ENCODE peak calls at places on chromosomes 5 and 9, in ten cellular contexts. Y is foreskin fibroblast; V is fibroblast of pulmonary artery; Z is upper lobe of right lung; P is stimulated activated CD8-positive, alpha-beta memory T cell treated with anti-CD3 and anti-CD28 coated beads, Interleukin-4, amount 100 ng/mL, for 24 hours; U is uterus; M is AML-193; O is pons; Q is MV-4-11; T is left kidney. G is an unnamed sample.

GRCh38 chr9:38713426-38713825 is 6.5 kb downstream of the FAM240B start:
- DNase-seq in Q (peak; percentile 71), Z (no peak), P (no peak), V (peak; percentile 99), T (no peak), M (no peak), U (no peak), Y (peak; percentile 59), O (no peak), G (no peak)

GRCh38 chr5:176625512-176625911 is 4.8 kb downstream of the SNCB start:
- DNase-seq in Y (no peak), V (no peak), Z (no peak), O (no peak), U (no peak), M (no peak), T (no peak), Q (no peak), P (no peak), G (no peak)

GRCh38 chr9:129458155-129458661 is 162.7 kb downstream of the C9orf50 start:
- DNase-seq in Y (no peak), Q (peak; percentile 62), V (no peak), P (peak; percentile 29), M (no peak), O (peak; percentile 63), Z (peak; percentile 75), U (peak; percentile 47), T (peak; percentile 77), G (no peak)

GRCh38 chr5:197892-198489 is 6.7 kb downstream of the LRRC14B start:
- DNase-seq in Q (no peak), T (no peak), O (no peak), Z (peak; percentile 40), Y (no peak), P (no peak), U (no peak), M (no peak), V (no peak), G (peak; percentile 39)

GRCh38 chr5:2196989-2197531 is 314.3 kb upstream of the IRX4 start:
- DNase-seq in P (no peak), O (no peak), T (peak; percentile 87), U (no peak), Z (no peak), Y (no peak), M (no peak), Q (no peak), V (no peak), G (no peak)

GRCh38 chr9:19445452-19445851 is 36.6 kb downstream of the ACER2 start:
- DNase-seq in Y (no peak), T (no peak), Z (no peak), U (no peak), Q (no peak), P (no peak), O (no peak), V (no peak), M (no peak), G (no peak)

GRCh38 chr5:162209005-162209605 is 141.5 kb downstream of the GABRG2 start:
- DNase-seq in Y (no peak), O (peak; percentile 74), P (no peak), Q (peak; percentile 83), U (no peak), Z (no peak), M (peak; percentile 46), T (peak; percentile 79), V (no peak), G (no peak)

GRCh38 chr5:446864-447263 is 3.9 kb downstream of the EXOC3 start:
- DNase-seq in Q (peak; percentile 68), M (peak; percentile 49), V (peak; percentile 62), T (peak; percentile 42), P (no peak), U (no peak), O (peak; percentile 62), Z (peak; percentile 35), Y (no peak), G (peak; percentile 60)

GRCh38 chr5:81428866-81429265 is 34.9 kb upstream of the ACOT12 start:
- DNase-seq in U (no peak), Q (no peak), P (no peak), V (peak; percentile 9), M (no peak), T (no peak), Z (no peak), O (no peak), Y (no peak), G (no peak)

GRCh38 chr5:35124932-35125331 is 77.2 kb upstream of the AGXT2 start:
- DNase-seq in M (no peak), V (no peak), Z (no peak), U (no peak), T (no peak), Q (no peak), P (no peak), O (no peak), Y (no peak), G (no peak)

GRCh38 chr5:115961413-115962238 is 649 bp upstream of the LVRN start:
- DNase-seq in M (no peak), O (no peak), T (peak; percentile 62), Y (peak; percentile 74), Q (no peak), P (no peak), V (no peak), Z (no peak), U (no peak), G (no peak)

GRCh38 chr5:133530270-133530669 is 82.1 kb downstream of the FSTL4 start:
- DNase-seq in Y (no peak), P (no peak), M (no peak), U (no peak), Z (no peak), V (no peak), O (no peak), Q (no peak), T (no peak), G (no peak)

GRCh38 chr5:1884638-1885475 is 2.1 kb upstream of the IRX4 start:
- DNase-seq in Z (no peak), P (no peak), T (no peak), M (no peak), Y (no peak), U (no peak), Q (no peak), O (no peak), V (no peak), G (no peak)

GRCh38 chr9:33737811-33738606 is 57.4 kb upstream of the PRSS3 start:
- DNase-seq in U (no peak), Y (peak; percentile 49), M (peak; percentile 52), T (peak; percentile 79), V (peak; percentile 77), Q (peak; percentile 54), Z (no peak), P (no peak), O (no peak), G (no peak)

GRCh38 chr5:43294226-43294625 is 19.0 kb downstream of the HMGCS1 start:
- DNase-seq in Q (no peak), M (no peak), P (no peak), Y (no peak), U (no peak), Z (no peak), V (peak; percentile 61), O (no peak), T (no peak), G (no peak)

GRCh38 chr9:35484406-35484805 is 5.5 kb upstream of the RUSC2 start:
- DNase-seq in Q (no peak), V (no peak), O (no peak), U (no peak), Y (no peak), P (no peak), T (no peak), Z (no peak), M (no peak), G (no peak)

GRCh38 chr9:89376286-89376685 is 58.0 kb downstream of the SECISBP2 start:
- DNase-seq in P (no peak), V (no peak), T (no peak), Q (no peak), O (no peak), M (no peak), Z (no peak), Y (no peak), U (no peak), G (no peak)

GRCh38 chr5:176416123-176416924 is at the start of gene CLTB:
- DNase-seq in Z (peak; percentile 96), O (peak; percentile 79), U (peak; percentile 93), V (peak; percentile 80), M (peak; percentile 79), P (peak; percentile 87), Y (peak; percentile 85), Q (peak; percentile 76), T (peak; percentile 95), G (peak; percentile 96)

GRCh38 chr9:133004091-133005072 is 25.9 kb downstream of the GFI1B start:
- DNase-seq in O (peak; percentile 9), V (no peak), T (no peak), P (no peak), Q (peak; percentile 50), Z (no peak), Y (no peak), U (no peak), M (peak; percentile 42), G (no peak)

GRCh38 chr5:170597876-170598275 is 94.1 kb downstream of the KCNIP1 start:
- DNase-seq in T (peak; percentile 68), M (no peak), V (peak; percentile 15), U (no peak), Y (no peak), Z (no peak), P (no peak), Q (no peak), O (peak; percentile 45), G (no peak)

GRCh38 chr5:14444161-14444560 is 137.4 kb upstream of the OTULINL start:
- DNase-seq in V (peak; percentile 22), T (peak; percentile 29), P (no peak), Y (no peak), M (no peak), Q (no peak), U (no peak), Z (no peak), O (peak; percentile 68), G (no peak)

GRCh38 chr5:155466851-155467250 is 453.3 kb downstream of the KIF4B start:
- DNase-seq in Q (no peak), O (no peak), M (no peak), P (no peak), T (no peak), V (no peak), U (no peak), Y (no peak), Z (no peak), G (no peak)

GRCh38 chr9:134623408-134624066 is 18.1 kb upstream of the COL5A1 start:
- DNase-seq in P (no peak), O (no peak), U (peak; percentile 11), M (no peak), V (no peak), Z (peak; percentile 57), Y (no peak), Q (no peak), T (no peak), G (peak; percentile 79)

GRCh38 chr9:93456022-93456421 is 2.6 kb upstream of the FAM120AOS start:
- DNase-seq in Z (no peak), V (no peak), P (no peak), U (no peak), Y (no peak), T (no peak), O (no peak), Q (no peak), M (no peak), G (no peak)

GRCh38 chr5:73188764-73189521 is 15.9 kb downstream of the TMEM174 start:
- DNase-seq in Z (no peak), O (no peak), P (no peak), U (no peak), M (no peak), T (peak; percentile 36), Y (no peak), Q (no peak), V (no peak), G (no peak)

GRCh38 chr5:130002876-130003275 is 98.6 kb downstream of the CHSY3 start:
- DNase-seq in O (no peak), T (no peak), V (no peak), M (no peak), U (no peak), Y (no peak), Z (no peak), Q (no peak), P (no peak), G (no peak)

GRCh38 chr5:157828949-157829639 is 29.9 kb downstream of the CLINT1 start:
- DNase-seq in Y (no peak), O (no peak), T (no peak), M (no peak), U (no peak), P (no peak), V (no peak), Z (no peak), Q (no peak), G (no peak)